ENCODE peak calls at places on chromosomes 3 and 15, in nine cellular contexts. One of them, this sample, is unnamed.

GRCh38 chr3:155556531-155556930 is 188.3 kb downstream of the PLCH1 start:
- DNase-seq in thoracic aorta: no peak
- DNase-seq in left ventricle myocardium inferior: no peak
- DNase-seq in choroid plexus epithelial cell: no peak
- DNase-seq in NCI-H1092: no peak
- DNase-seq in activated CD4-positive, alpha-beta T cell treated with anti-CD3 and anti-CD28 coated beads, Interleukin-2, amount 50 U/mL, for 1 hour: no peak
- DNase-seq in activated naive CD8-positive, alpha-beta T cell treated with anti-CD3 and anti-CD28 coated beads, Interleukin-2, amount 50 U/mL, for 16 hours: no peak
- DNase-seq in central memory CD8-positive, alpha-beta T cell: no peak
- DNase-seq in A549: no peak
- DNase-seq in this sample: no peak

GRCh38 chr3:102926618-102927017 is 491.8 kb downstream of the ZPLD1 start:
- DNase-seq in thoracic aorta: no peak
- DNase-seq in left ventricle myocardium inferior: no peak
- DNase-seq in choroid plexus epithelial cell: no peak
- DNase-seq in NCI-H1092: no peak
- DNase-seq in activated CD4-positive, alpha-beta T cell treated with anti-CD3 and anti-CD28 coated beads, Interleukin-2, amount 50 U/mL, for 1 hour: no peak
- DNase-seq in activated naive CD8-positive, alpha-beta T cell treated with anti-CD3 and anti-CD28 coated beads, Interleukin-2, amount 50 U/mL, for 16 hours: no peak
- DNase-seq in central memory CD8-positive, alpha-beta T cell: no peak
- DNase-seq in A549: no peak
- DNase-seq in this sample: no peak

GRCh38 chr3:126441256-126441880 is 34.3 kb downstream of the ZXDC start:
- DNase-seq in thoracic aorta: no peak
- DNase-seq in left ventricle myocardium inferior: no peak
- DNase-seq in choroid plexus epithelial cell: no peak
- DNase-seq in NCI-H1092: no peak
- DNase-seq in activated CD4-positive, alpha-beta T cell treated with anti-CD3 and anti-CD28 coated beads, Interleukin-2, amount 50 U/mL, for 1 hour: no peak
- DNase-seq in activated naive CD8-positive, alpha-beta T cell treated with anti-CD3 and anti-CD28 coated beads, Interleukin-2, amount 50 U/mL, for 16 hours: no peak
- DNase-seq in central memory CD8-positive, alpha-beta T cell: no peak
- DNase-seq in A549: no peak
- DNase-seq in this sample: no peak

GRCh38 chr3:172209333-172210321 is 170.2 kb downstream of the FNDC3B start:
- DNase-seq in thoracic aorta: peak
- DNase-seq in left ventricle myocardium inferior: peak
- DNase-seq in choroid plexus epithelial cell: no peak
- DNase-seq in NCI-H1092: no peak
- DNase-seq in activated CD4-positive, alpha-beta T cell treated with anti-CD3 and anti-CD28 coated beads, Interleukin-2, amount 50 U/mL, for 1 hour: no peak
- DNase-seq in activated naive CD8-positive, alpha-beta T cell treated with anti-CD3 and anti-CD28 coated beads, Interleukin-2, amount 50 U/mL, for 16 hours: no peak
- DNase-seq in central memory CD8-positive, alpha-beta T cell: no peak
- DNase-seq in A549: no peak
- DNase-seq in this sample: no peak

GRCh38 chr15:27767918-27768640 is 331.0 kb downstream of the OCA2 start:
- DNase-seq in thoracic aorta: no peak
- DNase-seq in left ventricle myocardium inferior: no peak
- DNase-seq in choroid plexus epithelial cell: no peak
- DNase-seq in NCI-H1092: no peak
- DNase-seq in activated CD4-positive, alpha-beta T cell treated with anti-CD3 and anti-CD28 coated beads, Interleukin-2, amount 50 U/mL, for 1 hour: no peak
- DNase-seq in activated naive CD8-positive, alpha-beta T cell treated with anti-CD3 and anti-CD28 coated beads, Interleukin-2, amount 50 U/mL, for 16 hours: no peak
- DNase-seq in central memory CD8-positive, alpha-beta T cell: no peak
- DNase-seq in A549: no peak
- DNase-seq in this sample: no peak

GRCh38 chr3:157147099-157147803 is 12.7 kb downstream of the CCNL1 start:
- DNase-seq in thoracic aorta: no peak
- DNase-seq in left ventricle myocardium inferior: no peak
- DNase-seq in choroid plexus epithelial cell: no peak
- DNase-seq in NCI-H1092: no peak
- DNase-seq in activated CD4-positive, alpha-beta T cell treated with anti-CD3 and anti-CD28 coated beads, Interleukin-2, amount 50 U/mL, for 1 hour: no peak
- DNase-seq in activated naive CD8-positive, alpha-beta T cell treated with anti-CD3 and anti-CD28 coated beads, Interleukin-2, amount 50 U/mL, for 16 hours: no peak
- DNase-seq in central memory CD8-positive, alpha-beta T cell: no peak
- DNase-seq in A549: no peak
- DNase-seq in this sample: no peak

GRCh38 chr3:178950676-178951075 is 120.9 kb downstream of the ZMAT3 start:
- DNase-seq in thoracic aorta: no peak
- DNase-seq in left ventricle myocardium inferior: no peak
- DNase-seq in choroid plexus epithelial cell: peak
- DNase-seq in NCI-H1092: no peak
- DNase-seq in activated CD4-positive, alpha-beta T cell treated with anti-CD3 and anti-CD28 coated beads, Interleukin-2, amount 50 U/mL, for 1 hour: no peak
- DNase-seq in activated naive CD8-positive, alpha-beta T cell treated with anti-CD3 and anti-CD28 coated beads, Interleukin-2, amount 50 U/mL, for 16 hours: no peak
- DNase-seq in central memory CD8-positive, alpha-beta T cell: no peak
- DNase-seq in A549: no peak
- DNase-seq in this sample: no peak

GRCh38 chr15:75170711-75171341 is 30.9 kb upstream of the C15orf39 start:
- DNase-seq in thoracic aorta: no peak
- DNase-seq in left ventricle myocardium inferior: peak
- DNase-seq in choroid plexus epithelial cell: no peak
- DNase-seq in NCI-H1092: no peak
- DNase-seq in activated CD4-positive, alpha-beta T cell treated with anti-CD3 and anti-CD28 coated beads, Interleukin-2, amount 50 U/mL, for 1 hour: no peak
- DNase-seq in activated naive CD8-positive, alpha-beta T cell treated with anti-CD3 and anti-CD28 coated beads, Interleukin-2, amount 50 U/mL, for 16 hours: no peak
- DNase-seq in central memory CD8-positive, alpha-beta T cell: no peak
- DNase-seq in A549: no peak
- DNase-seq in this sample: no peak

GRCh38 chr15:70047386-70048195 is 50.1 kb downstream of the TLE3 start:
- DNase-seq in thoracic aorta: no peak
- DNase-seq in left ventricle myocardium inferior: no peak
- DNase-seq in choroid plexus epithelial cell: no peak
- DNase-seq in NCI-H1092: no peak
- DNase-seq in activated CD4-positive, alpha-beta T cell treated with anti-CD3 and anti-CD28 coated beads, Interleukin-2, amount 50 U/mL, for 1 hour: no peak
- DNase-seq in activated naive CD8-positive, alpha-beta T cell treated with anti-CD3 and anti-CD28 coated beads, Interleukin-2, amount 50 U/mL, for 16 hours: no peak
- DNase-seq in central memory CD8-positive, alpha-beta T cell: no peak
- DNase-seq in A549: no peak
- DNase-seq in this sample: no peak

GRCh38 chr3:13021141-13021933 is 51.9 kb downstream of the IQSEC1 start:
- DNase-seq in thoracic aorta: no peak
- DNase-seq in left ventricle myocardium inferior: peak
- DNase-seq in choroid plexus epithelial cell: no peak
- DNase-seq in NCI-H1092: peak
- DNase-seq in activated CD4-positive, alpha-beta T cell treated with anti-CD3 and anti-CD28 coated beads, Interleukin-2, amount 50 U/mL, for 1 hour: no peak
- DNase-seq in activated naive CD8-positive, alpha-beta T cell treated with anti-CD3 and anti-CD28 coated beads, Interleukin-2, amount 50 U/mL, for 16 hours: no peak
- DNase-seq in central memory CD8-positive, alpha-beta T cell: no peak
- DNase-seq in A549: no peak
- DNase-seq in this sample: no peak

GRCh38 chr3:119660474-119661150 is at the start of gene POPDC2:
- DNase-seq in thoracic aorta: no peak
- DNase-seq in left ventricle myocardium inferior: peak
- DNase-seq in choroid plexus epithelial cell: no peak
- DNase-seq in NCI-H1092: no peak
- DNase-seq in activated CD4-positive, alpha-beta T cell treated with anti-CD3 and anti-CD28 coated beads, Interleukin-2, amount 50 U/mL, for 1 hour: no peak
- DNase-seq in activated naive CD8-positive, alpha-beta T cell treated with anti-CD3 and anti-CD28 coated beads, Interleukin-2, amount 50 U/mL, for 16 hours: no peak
- DNase-seq in central memory CD8-positive, alpha-beta T cell: no peak
- DNase-seq in A549: no peak
- DNase-seq in this sample: no peak

GRCh38 chr15:47466357-47466756 is 250.9 kb upstream of the SEMA6D start:
- DNase-seq in thoracic aorta: no peak
- DNase-seq in left ventricle myocardium inferior: no peak
- DNase-seq in choroid plexus epithelial cell: peak
- DNase-seq in NCI-H1092: no peak
- DNase-seq in activated CD4-positive, alpha-beta T cell treated with anti-CD3 and anti-CD28 coated beads, Interleukin-2, amount 50 U/mL, for 1 hour: no peak
- DNase-seq in activated naive CD8-positive, alpha-beta T cell treated with anti-CD3 and anti-CD28 coated beads, Interleukin-2, amount 50 U/mL, for 16 hours: no peak
- DNase-seq in central memory CD8-positive, alpha-beta T cell: no peak
- DNase-seq in A549: no peak
- DNase-seq in this sample: no peak

GRCh38 chr15:45919806-45920205 is 285.0 kb downstream of the SQOR start:
- DNase-seq in thoracic aorta: no peak
- DNase-seq in left ventricle myocardium inferior: no peak
- DNase-seq in choroid plexus epithelial cell: peak
- DNase-seq in NCI-H1092: no peak
- DNase-seq in activated CD4-positive, alpha-beta T cell treated with anti-CD3 and anti-CD28 coated beads, Interleukin-2, amount 50 U/mL, for 1 hour: no peak
- DNase-seq in activated naive CD8-positive, alpha-beta T cell treated with anti-CD3 and anti-CD28 coated beads, Interleukin-2, amount 50 U/mL, for 16 hours: no peak
- DNase-seq in central memory CD8-positive, alpha-beta T cell: no peak
- DNase-seq in A549: peak
- DNase-seq in this sample: no peak

GRCh38 chr3:49803464-49804140 is 541 bp downstream of the INKA1 start:
- DNase-seq in thoracic aorta: no peak
- DNase-seq in left ventricle myocardium inferior: no peak
- DNase-seq in choroid plexus epithelial cell: peak
- DNase-seq in NCI-H1092: no peak
- DNase-seq in activated CD4-positive, alpha-beta T cell treated with anti-CD3 and anti-CD28 coated beads, Interleukin-2, amount 50 U/mL, for 1 hour: peak
- DNase-seq in activated naive CD8-positive, alpha-beta T cell treated with anti-CD3 and anti-CD28 coated beads, Interleukin-2, amount 50 U/mL, for 16 hours: peak
- DNase-seq in central memory CD8-positive, alpha-beta T cell: peak
- DNase-seq in A549: no peak
- DNase-seq in this sample: peak

GRCh38 chr3:107992976-107993684 is 97.7 kb downstream of the CD47 start:
- DNase-seq in thoracic aorta: no peak
- DNase-seq in left ventricle myocardium inferior: no peak
- DNase-seq in choroid plexus epithelial cell: no peak
- DNase-seq in NCI-H1092: no peak
- DNase-seq in activated CD4-positive, alpha-beta T cell treated with anti-CD3 and anti-CD28 coated beads, Interleukin-2, amount 50 U/mL, for 1 hour: no peak
- DNase-seq in activated naive CD8-positive, alpha-beta T cell treated with anti-CD3 and anti-CD28 coated beads, Interleukin-2, amount 50 U/mL, for 16 hours: no peak
- DNase-seq in central memory CD8-positive, alpha-beta T cell: no peak
- DNase-seq in A549: no peak
- DNase-seq in this sample: no peak

GRCh38 chr3:49869525-49870126 is at the start of gene CAMKV:
- DNase-seq in thoracic aorta: no peak
- DNase-seq in left ventricle myocardium inferior: no peak
- DNase-seq in choroid plexus epithelial cell: no peak
- DNase-seq in NCI-H1092: peak
- DNase-seq in activated CD4-positive, alpha-beta T cell treated with anti-CD3 and anti-CD28 coated beads, Interleukin-2, amount 50 U/mL, for 1 hour: peak
- DNase-seq in activated naive CD8-positive, alpha-beta T cell treated with anti-CD3 and anti-CD28 coated beads, Interleukin-2, amount 50 U/mL, for 16 hours: no peak
- DNase-seq in central memory CD8-positive, alpha-beta T cell: no peak
- DNase-seq in A549: no peak
- DNase-seq in this sample: peak

GRCh38 chr15:22267761-22268160 is 187.4 kb downstream of the OR4M2 start:
- DNase-seq in thoracic aorta: no peak
- DNase-seq in left ventricle myocardium inferior: no peak
- DNase-seq in choroid plexus epithelial cell: no peak
- DNase-seq in NCI-H1092: no peak
- DNase-seq in activated CD4-positive, alpha-beta T cell treated with anti-CD3 and anti-CD28 coated beads, Interleukin-2, amount 50 U/mL, for 1 hour: no peak
- DNase-seq in activated naive CD8-positive, alpha-beta T cell treated with anti-CD3 and anti-CD28 coated beads, Interleukin-2, amount 50 U/mL, for 16 hours: no peak
- DNase-seq in central memory CD8-positive, alpha-beta T cell: no peak
- DNase-seq in A549: no peak
- DNase-seq in this sample: no peak

GRCh38 chr3:142886021-142886420 is 2.9 kb downstream of the PCOLCE2 start:
- DNase-seq in thoracic aorta: no peak
- DNase-seq in left ventricle myocardium inferior: no peak
- DNase-seq in choroid plexus epithelial cell: no peak
- DNase-seq in NCI-H1092: no peak
- DNase-seq in activated CD4-positive, alpha-beta T cell treated with anti-CD3 and anti-CD28 coated beads, Interleukin-2, amount 50 U/mL, for 1 hour: no peak
- DNase-seq in activated naive CD8-positive, alpha-beta T cell treated with anti-CD3 and anti-CD28 coated beads, Interleukin-2, amount 50 U/mL, for 16 hours: no peak
- DNase-seq in central memory CD8-positive, alpha-beta T cell: no peak
- DNase-seq in A549: no peak
- DNase-seq in this sample: no peak

GRCh38 chr3:11090551-11090950 is 63.7 kb upstream of the HRH1 start:
- DNase-seq in thoracic aorta: no peak
- DNase-seq in left ventricle myocardium inferior: no peak
- DNase-seq in choroid plexus epithelial cell: no peak
- DNase-seq in NCI-H1092: no peak
- DNase-seq in activated CD4-positive, alpha-beta T cell treated with anti-CD3 and anti-CD28 coated beads, Interleukin-2, amount 50 U/mL, for 1 hour: no peak
- DNase-seq in activated naive CD8-positive, alpha-beta T cell treated with anti-CD3 and anti-CD28 coated beads, Interleukin-2, amount 50 U/mL, for 16 hours: no peak
- DNase-seq in central memory CD8-positive, alpha-beta T cell: no peak
- DNase-seq in A549: no peak
- DNase-seq in this sample: no peak

GRCh38 chr15:92170897-92171296 is 222.8 kb upstream of the ST8SIA2 start:
- DNase-seq in thoracic aorta: no peak
- DNase-seq in left ventricle myocardium inferior: no peak
- DNase-seq in choroid plexus epithelial cell: no peak
- DNase-seq in NCI-H1092: no peak
- DNase-seq in activated CD4-positive, alpha-beta T cell treated with anti-CD3 and anti-CD28 coated beads, Interleukin-2, amount 50 U/mL, for 1 hour: no peak
- DNase-seq in activated naive CD8-positive, alpha-beta T cell treated with anti-CD3 and anti-CD28 coated beads, Interleukin-2, amount 50 U/mL, for 16 hours: no peak
- DNase-seq in central memory CD8-positive, alpha-beta T cell: no peak
- DNase-seq in A549: no peak
- DNase-seq in this sample: no peak

GRCh38 chr3:171309906-171310359 is 150.3 kb downstream of the TNIK start:
- DNase-seq in thoracic aorta: no peak
- DNase-seq in left ventricle myocardium inferior: no peak
- DNase-seq in choroid plexus epithelial cell: peak
- DNase-seq in NCI-H1092: no peak
- DNase-seq in activated CD4-positive, alpha-beta T cell treated with anti-CD3 and anti-CD28 coated beads, Interleukin-2, amount 50 U/mL, for 1 hour: no peak
- DNase-seq in activated naive CD8-positive, alpha-beta T cell treated with anti-CD3 and anti-CD28 coated beads, Interleukin-2, amount 50 U/mL, for 16 hours: no peak
- DNase-seq in central memory CD8-positive, alpha-beta T cell: no peak
- DNase-seq in A549: no peak
- DNase-seq in this sample: no peak

GRCh38 chr3:187746479-187747335 is 1.4 kb upstream of the BCL6 start:
- DNase-seq in thoracic aorta: no peak
- DNase-seq in left ventricle myocardium inferior: no peak
- DNase-seq in choroid plexus epithelial cell: peak
- DNase-seq in NCI-H1092: no peak
- DNase-seq in activated CD4-positive, alpha-beta T cell treated with anti-CD3 and anti-CD28 coated beads, Interleukin-2, amount 50 U/mL, for 1 hour: no peak
- DNase-seq in activated naive CD8-positive, alpha-beta T cell treated with anti-CD3 and anti-CD28 coated beads, Interleukin-2, amount 50 U/mL, for 16 hours: no peak
- DNase-seq in central memory CD8-positive, alpha-beta T cell: no peak
- DNase-seq in A549: no peak
- DNase-seq in this sample: no peak

GRCh38 chr3:23886311-23886710 is 30.5 kb downstream of the NKIRAS1 start:
- DNase-seq in thoracic aorta: no peak
- DNase-seq in left ventricle myocardium inferior: no peak
- DNase-seq in choroid plexus epithelial cell: no peak
- DNase-seq in NCI-H1092: no peak
- DNase-seq in activated CD4-positive, alpha-beta T cell treated with anti-CD3 and anti-CD28 coated beads, Interleukin-2, amount 50 U/mL, for 1 hour: no peak
- DNase-seq in activated naive CD8-positive, alpha-beta T cell treated with anti-CD3 and anti-CD28 coated beads, Interleukin-2, amount 50 U/mL, for 16 hours: no peak
- DNase-seq in central memory CD8-positive, alpha-beta T cell: no peak
- DNase-seq in A549: no peak
- DNase-seq in this sample: no peak

GRCh38 chr3:52216585-52217408 is 8.6 kb downstream of the TLR9 start:
- DNase-seq in thoracic aorta: no peak
- DNase-seq in left ventricle myocardium inferior: peak
- DNase-seq in choroid plexus epithelial cell: peak
- DNase-seq in NCI-H1092: peak
- DNase-seq in activated CD4-positive, alpha-beta T cell treated with anti-CD3 and anti-CD28 coated beads, Interleukin-2, amount 50 U/mL, for 1 hour: peak
- DNase-seq in activated naive CD8-positive, alpha-beta T cell treated with anti-CD3 and anti-CD28 coated beads, Interleukin-2, amount 50 U/mL, for 16 hours: no peak
- DNase-seq in central memory CD8-positive, alpha-beta T cell: no peak
- DNase-seq in A549: peak
- DNase-seq in this sample: peak

This sample was measured in activated naive CD4-positive, alpha-beta T cell treated with anti-CD3 and anti-CD28 coated beads, Interleukin-2, amount 50 U/mL, for 16 hours.